ENCODE peak calls at places on chromosomes 13 and 19, in five cellular contexts. C, U, E, K and Q are unnamed samples.

GRCh38 chr13:43087960-43088580 is 64.7 kb downstream of the DNAJC15 start:
- DNase-seq in E (no peak), K (no peak), C (no peak), U (no peak), Q (peak)

GRCh38 chr19:29404015-29404414 is 121.8 kb upstream of the VSTM2B start:
- DNase-seq in C (no peak), K (no peak), U (no peak), E (no peak), Q (no peak)

GRCh38 chr19:52566121-52566520 is 4.0 kb upstream of the ZNF701 start:
- DNase-seq in K (no peak), U (no peak), C (no peak), E (no peak), Q (no peak)

GRCh38 chr19:55497777-55498176 is 9.5 kb downstream of the SSC5D start:
- DNase-seq in E (no peak), U (no peak), C (no peak), K (no peak), Q (no peak)

GRCh38 chr19:28341810-28342350 is 871.1 kb downstream of the UQCRFS1 start:
- DNase-seq in C (no peak), E (no peak), U (no peak), K (no peak), Q (no peak)

GRCh38 chr13:109394311-109394988 is 391.9 kb downstream of the IRS2 start:
- DNase-seq in C (no peak), U (no peak), K (no peak), E (no peak), Q (no peak)

GRCh38 chr19:55257461-55258411 is 1.1 kb downstream of the PPP6R1 start:
- DNase-seq in U (no peak), E (no peak), K (no peak), C (peak), Q (peak)

GRCh38 chr19:18682807-18683108 is 722 bp upstream of the CRTC1 start:
- DNase-seq in U (no peak), K (no peak), C (no peak), E (no peak), Q (no peak)

GRCh38 chr13:79503473-79504017 is 22.6 kb downstream of the NDFIP2 start:
- DNase-seq in E (no peak), C (no peak), U (no peak), K (no peak), Q (no peak)
- H3K27ac ChIP-seq in E (no peak), C (peak), U (no peak), K (no peak), Q (no peak)

DNA sequence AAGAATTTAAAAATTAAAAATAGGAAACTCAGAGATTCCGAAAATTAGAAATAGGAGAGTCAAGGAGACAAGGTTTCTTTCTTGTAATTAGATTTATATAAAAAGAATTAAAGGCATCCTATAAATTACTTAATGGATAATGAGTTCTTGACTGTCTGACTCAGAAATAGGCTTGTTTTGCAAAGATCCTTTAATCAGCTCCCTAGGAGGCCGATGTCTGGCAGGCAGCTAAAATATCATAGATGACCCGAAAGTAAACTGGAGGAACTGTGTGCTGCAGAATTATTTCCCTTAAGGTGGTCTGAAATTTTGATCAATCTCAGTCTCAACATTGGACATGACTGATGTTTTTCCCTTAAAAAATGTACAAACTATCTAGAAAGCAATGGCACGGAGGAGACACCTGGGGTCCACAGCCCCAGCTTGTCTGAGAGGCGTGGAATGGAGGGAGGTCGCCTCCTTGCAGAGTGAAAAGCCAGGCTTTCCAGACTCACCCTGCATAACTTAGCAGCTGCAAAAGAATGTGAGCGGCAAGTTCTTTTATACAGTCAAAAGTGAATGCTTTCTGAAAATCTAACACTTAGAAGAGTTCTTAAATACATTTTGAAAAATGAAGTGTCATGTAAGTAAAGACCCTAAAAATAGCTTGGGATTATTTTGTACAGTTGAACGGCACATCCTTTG is 44.7 kb downstream of the MBNL2 start:
- DNase-seq in K (no peak), E (no peak), C (no peak), U (no peak), Q (no peak)
- H3K27ac ChIP-seq in K (no peak), E (peak), C (no peak), U (peak), Q (no peak)

DNA sequence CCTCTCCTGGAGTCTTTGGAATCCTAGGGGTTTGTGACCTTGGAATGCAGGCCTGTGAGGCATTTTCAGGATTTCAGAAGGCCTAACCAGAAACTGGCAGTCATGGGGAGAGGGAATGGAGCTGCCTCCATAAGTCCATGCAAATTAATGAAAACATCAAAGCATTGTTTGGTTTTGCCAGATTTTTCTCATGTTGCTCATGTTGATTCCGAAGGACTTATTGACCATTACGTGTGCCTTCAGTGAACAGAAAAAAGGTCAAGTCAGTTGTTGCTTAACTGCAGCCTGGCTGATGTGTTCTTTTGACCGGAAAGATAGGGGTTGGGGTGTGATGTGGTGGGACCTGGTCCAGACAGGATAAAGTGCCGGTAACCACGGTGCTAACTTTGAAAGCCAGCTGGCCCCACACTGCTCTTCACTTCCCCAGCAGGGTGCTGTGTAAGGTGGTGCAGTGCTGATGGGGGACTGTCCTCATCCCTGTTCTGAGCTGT is 3.6 kb downstream of the RNF113B start:
- DNase-seq in K (peak), C (no peak), U (peak), E (peak), Q (no peak)
- H3K27ac ChIP-seq in K (peak), C (peak), U (peak), E (no peak), Q (no peak)

DNA sequence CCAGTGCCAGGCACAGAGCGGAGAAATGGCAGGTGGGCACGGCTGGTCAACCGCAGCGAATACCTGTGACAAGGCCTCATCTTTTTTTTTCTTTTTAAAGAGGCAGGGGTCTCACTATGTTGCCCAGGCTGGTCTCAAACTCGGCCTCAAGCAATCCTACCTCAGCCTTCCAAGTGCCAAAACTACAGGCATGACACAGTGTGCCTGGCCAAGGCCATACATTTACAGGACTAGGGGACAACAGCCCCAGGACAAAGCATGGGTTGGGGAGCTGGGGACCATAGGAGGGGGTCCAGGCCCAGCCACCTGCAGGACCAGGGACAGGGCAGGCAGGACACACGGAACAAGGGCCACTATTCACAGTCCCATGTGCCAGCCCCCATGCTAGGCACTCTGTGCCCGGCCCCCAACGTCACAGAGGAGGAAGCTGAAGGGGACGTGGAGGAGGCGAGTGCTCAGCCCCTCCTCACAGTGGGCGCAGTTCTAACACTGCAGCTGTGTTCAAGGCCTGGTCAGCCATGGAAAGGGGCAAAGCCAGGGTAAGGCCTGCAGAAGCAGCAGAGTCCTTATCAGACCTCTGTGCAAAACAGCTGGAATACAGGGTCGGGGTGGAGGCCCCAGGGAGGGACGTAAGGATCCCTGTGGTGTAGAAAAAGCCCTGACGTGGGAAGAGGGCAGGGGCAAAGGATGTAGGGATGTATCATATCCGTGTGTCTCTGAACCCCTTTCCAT is 28.3 kb downstream of the SH3GL1 start:
- DNase-seq in E (no peak), C (no peak), K (no peak), U (no peak), Q (no peak)
- H3K27ac ChIP-seq in E (no peak), C (no peak), K (no peak), U (peak), Q (no peak)

DNA sequence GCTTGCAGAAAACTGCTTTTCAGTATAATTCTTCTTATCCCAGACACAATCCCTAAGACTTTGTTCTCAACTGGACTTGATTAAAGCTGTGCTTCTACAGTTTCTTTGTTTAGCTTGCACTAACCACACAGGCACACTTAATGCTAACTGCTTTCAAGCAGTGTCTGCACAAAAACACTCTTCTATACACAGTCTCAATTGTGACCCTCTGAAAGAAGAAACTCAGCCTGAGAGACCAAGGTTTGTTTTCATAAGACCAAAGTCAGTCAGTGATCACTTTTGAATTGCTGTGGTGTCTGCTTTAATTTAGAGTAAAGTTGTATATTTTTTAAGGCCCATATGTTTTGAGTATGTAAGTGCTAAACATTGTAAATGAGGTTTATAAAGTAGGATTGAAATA is 431.2 kb downstream of the KCTD12 start:
- DNase-seq in C (no peak), K (no peak), U (peak), E (no peak), Q (no peak)
- H3K27ac ChIP-seq in C (no peak), K (no peak), U (no peak), E (no peak), Q (no peak)

GRCh38 chr13:30112602-30113435 is 194.5 kb downstream of the KATNAL1 start:
- DNase-seq in C (peak), K (peak), E (peak), U (peak), Q (peak)
- H3K27ac ChIP-seq in C (no peak), K (peak), E (no peak), U (no peak), Q (no peak)

GRCh38 chr19:15324791-15325519 is 7.4 kb downstream of the BRD4 start:
- DNase-seq in K (no peak), U (no peak), E (no peak), C (peak), Q (peak)
- H3K27ac ChIP-seq in K (peak), U (no peak), E (no peak), C (peak), Q (peak)

DNA sequence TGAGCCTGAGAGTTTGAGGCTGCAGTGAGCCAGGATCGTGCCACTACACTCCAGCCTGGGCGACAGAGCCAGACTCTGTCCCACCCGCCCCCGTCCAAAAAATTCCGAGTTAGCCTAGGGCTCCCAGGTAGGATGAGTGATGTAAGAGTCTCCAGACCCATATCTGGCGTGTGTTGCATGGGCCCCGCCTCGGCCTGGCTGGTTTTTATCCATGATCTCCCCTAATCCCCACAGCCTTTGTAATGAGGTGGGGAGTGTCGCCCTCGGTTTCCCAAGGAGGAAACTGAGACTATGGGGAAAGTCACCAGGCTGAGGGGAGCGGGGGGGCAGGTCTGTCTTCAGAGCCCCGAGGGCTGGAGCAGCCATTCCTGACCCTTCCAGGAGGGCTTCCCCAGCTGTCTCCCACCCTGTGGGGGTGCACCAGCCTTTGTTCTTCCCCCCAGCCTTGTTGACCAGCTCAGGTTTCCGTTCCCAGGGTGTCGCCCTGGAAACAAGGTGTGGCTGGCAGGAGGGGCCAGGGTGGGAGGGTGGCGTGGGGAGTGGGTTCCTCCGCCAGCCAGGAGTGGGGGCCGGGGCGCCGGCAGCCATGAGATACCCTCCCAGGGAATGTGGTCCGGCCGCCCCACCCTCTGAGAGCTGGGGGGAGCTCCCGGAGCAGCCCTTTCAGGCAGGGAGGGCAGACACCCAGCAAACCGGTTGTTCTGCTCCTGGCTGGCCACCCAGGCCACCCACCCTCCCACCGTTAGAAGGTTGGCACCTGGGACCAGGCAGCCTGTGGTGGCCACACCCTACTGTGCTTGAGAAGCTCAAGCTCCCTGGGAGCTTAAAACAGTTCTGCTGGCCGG is 11.5 kb downstream of the MYH14 start:
- DNase-seq in E (peak), K (no peak), C (no peak), U (no peak), Q (peak)
- H3K27ac ChIP-seq in E (peak), K (no peak), C (no peak), U (no peak), Q (peak)

DNA sequence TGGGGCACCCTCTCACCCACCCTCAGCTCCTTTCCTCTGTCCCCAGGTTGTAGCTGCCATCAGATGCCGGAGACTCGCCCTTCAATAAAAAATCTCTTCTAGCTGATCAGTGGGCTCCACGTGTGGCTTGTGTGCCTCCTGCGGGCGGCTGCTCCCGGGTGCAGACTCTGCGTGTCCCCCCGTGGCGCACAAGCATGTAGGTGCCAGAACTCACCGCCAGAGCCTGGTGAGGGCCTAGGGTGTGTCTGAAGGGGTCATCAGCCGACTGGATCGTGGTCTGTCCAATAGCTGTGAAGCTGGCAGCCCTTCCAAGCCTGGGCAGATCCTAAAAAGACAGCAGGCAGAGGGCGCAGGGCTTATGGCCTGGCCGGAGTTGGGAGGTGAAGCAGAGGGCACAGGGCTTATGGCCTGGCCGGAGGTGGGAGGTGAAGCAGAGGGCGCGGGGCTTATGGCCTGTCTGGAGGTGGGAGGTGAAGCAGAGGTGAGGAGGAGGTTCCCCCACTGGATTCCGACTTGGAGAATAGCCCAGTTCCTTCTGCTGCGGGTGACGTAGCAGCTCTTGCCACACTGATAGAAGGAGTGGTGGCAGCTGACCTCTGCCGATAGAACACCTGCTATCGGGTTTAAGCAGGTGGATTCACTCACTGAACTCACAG is 11.7 kb downstream of the NOP53 start:
- DNase-seq in K (no peak), U (no peak), C (no peak), E (no peak), Q (peak)
- H3K27ac ChIP-seq in K (no peak), U (no peak), C (no peak), E (no peak), Q (peak)